ENCODE peak calls at places on chromosomes 11 and 22, in four cellular contexts. S, T, W and A are unnamed samples.

GRCh38 chr11:27694992-27695391 is 5.3 kb downstream of the BDNF start:
- DNase-seq in T (no peak), W (peak; percentile 14), S (no peak), A (no peak)

GRCh38 chr11:10696797-10697620 is 3.5 kb upstream of the IRAG1 start:
- DNase-seq in S (no peak), T (no peak), W (no peak), A (no peak)

GRCh38 chr11:119011476-119011875 is 6.7 kb downstream of the RPS25 start:
- DNase-seq in S (no peak), T (no peak), W (no peak), A (no peak)

GRCh38 chr11:102476812-102477211 is 24.2 kb upstream of the TMEM123 start:
- DNase-seq in W (no peak), T (no peak), S (no peak), A (peak; percentile 50)

GRCh38 chr22:29217827-29218757 is 12.4 kb downstream of the EMID1 start:
- DNase-seq in S (peak; percentile 13), T (no peak), W (peak; percentile 25), A (no peak)

GRCh38 chr11:83681944-83682644 is 395.9 kb upstream of the CCDC90B start:
- DNase-seq in S (no peak), T (no peak), W (no peak), A (no peak)

GRCh38 chr11:117851091-117851490 is 25.4 kb downstream of the FXYD6 start:
- DNase-seq in W (no peak), S (no peak), T (no peak), A (no peak)

GRCh38 chr22:47089796-47090460 is 327.5 kb downstream of the TBC1D22A start:
- DNase-seq in T (no peak), W (no peak), S (no peak), A (no peak)

GRCh38 chr11:86219291-86220193 is 25.0 kb upstream of the EED start:
- DNase-seq in S (no peak), W (no peak), T (no peak), A (no peak)

GRCh38 chr11:128488471-128488870 is 98.9 kb downstream of the ETS1 start:
- DNase-seq in W (no peak), T (no peak), S (no peak), A (no peak)

GRCh38 chr11:113998574-113998973 is 23.7 kb downstream of the HTR3A start:
- DNase-seq in T (no peak), W (no peak), S (no peak), A (no peak)

GRCh38 chr22:27197618-27198017 is 540.2 kb downstream of the MIAT start:
- DNase-seq in S (no peak), W (no peak), T (no peak), A (no peak)

GRCh38 chr22:27667121-27667843 is 134.3 kb downstream of the MN1 start:
- DNase-seq in S (no peak), T (no peak), W (no peak), A (no peak)

GRCh38 chr11:128891410-128891861 is 280 bp downstream of the KCNJ5 start:
- DNase-seq in T (no peak), W (no peak), S (no peak), A (no peak)

GRCh38 chr22:38505595-38506117 is 455 bp downstream of the DDX17 start:
- DNase-seq in T (no peak), W (peak; percentile 75), S (peak; percentile 47), A (peak; percentile 74)

GRCh38 chr11:116062526-116063171 is 558.4 kb upstream of the CADM1 start:
- DNase-seq in W (peak; percentile 55), S (no peak), T (no peak), A (peak; percentile 18)

GRCh38 chr11:17991799-17992433 is 20.9 kb downstream of the SERGEF start:
- DNase-seq in S (peak; percentile 35), W (peak; percentile 66), T (no peak), A (no peak)

GRCh38 chr11:130234315-130234714 is 74.7 kb downstream of the ST14 start:
- DNase-seq in S (no peak), W (no peak), T (no peak), A (no peak)

GRCh38 chr11:94938399-94939055 is 34.8 kb downstream of the CWC15 start:
- DNase-seq in S (no peak), W (peak; percentile 24), T (no peak), A (peak; percentile 32)
- TF ChIP-seq POLR2AphosphoS5 in S (no peak), W (no peak), T (peak; percentile 34), A (no peak)

GRCh38 chr11:122097419-122098001 is 18.5 kb downstream of the BLID start:
- DNase-seq in W (peak; percentile 32), T (no peak), S (no peak), A (no peak)
- TF ChIP-seq POLR2AphosphoS5 in W (peak; percentile 8), T (no peak), S (no peak), A (no peak)

GRCh38 chr22:21699643-21700042 is 33.8 kb downstream of the PPIL2 start:
- DNase-seq in T (no peak), S (no peak), W (no peak), A (no peak)

GRCh38 chr22:21701384-21701971 is 34.1 kb downstream of the YPEL1 start:
- DNase-seq in W (no peak), T (no peak), S (no peak), A (no peak)

GRCh38 chr22:21702094-21702493 is 33.5 kb downstream of the YPEL1 start:
- DNase-seq in W (no peak), T (no peak), S (no peak), A (no peak)

GRCh38 chr22:21698430-21699329 is 32.9 kb downstream of the PPIL2 start:
- DNase-seq in S (no peak), T (no peak), W (no peak), A (no peak)

GRCh38 chr22:21700822-21701221 is 34.8 kb downstream of the YPEL1 start:
- DNase-seq in W (no peak), T (no peak), S (no peak), A (no peak)
- TF ChIP-seq POLR2AphosphoS5 in W (no peak), T (no peak), S (no peak), A (no peak)

GRCh38 chr22:30778261-30778660 is 83.6 kb downstream of the OSBP2 start:
- DNase-seq in T (no peak), S (no peak), W (no peak), A (no peak)
- TF ChIP-seq POLR2AphosphoS5 in T (no peak), S (no peak), W (no peak), A (no peak)

DNA sequence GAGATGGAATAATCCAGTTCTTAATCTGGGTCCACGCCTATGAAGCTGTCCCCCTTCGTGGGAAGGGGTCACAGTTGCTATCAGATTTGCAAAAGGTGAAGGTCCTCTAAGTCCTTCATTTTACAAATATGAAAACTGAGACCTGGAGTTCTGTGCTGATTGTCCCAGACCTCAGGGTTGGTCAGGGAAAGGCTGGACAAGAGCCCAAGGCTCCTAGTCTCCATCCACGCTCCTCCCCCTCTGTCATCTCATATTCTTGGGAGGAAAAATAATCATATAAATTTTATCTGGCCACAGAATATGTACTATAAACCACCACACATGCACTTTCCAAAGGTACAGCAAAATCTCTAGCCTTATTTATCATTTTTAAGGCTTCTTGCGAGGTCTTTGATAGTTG is 5.5 kb downstream of the PACSIN2 start:
- DNase-seq in W (no peak), S (no peak), T (no peak), A (no peak)
- TF ChIP-seq POLR2AphosphoS5 in W (no peak), S (no peak), T (no peak), A (no peak)

GRCh38 chr11:70384486-70385152 is 13.7 kb upstream of the CTTN start:
- DNase-seq in W (peak; percentile 41), S (no peak), T (no peak), A (no peak)
- TF ChIP-seq POLR2AphosphoS5 in W (no peak), S (no peak), T (no peak), A (no peak)

DNA sequence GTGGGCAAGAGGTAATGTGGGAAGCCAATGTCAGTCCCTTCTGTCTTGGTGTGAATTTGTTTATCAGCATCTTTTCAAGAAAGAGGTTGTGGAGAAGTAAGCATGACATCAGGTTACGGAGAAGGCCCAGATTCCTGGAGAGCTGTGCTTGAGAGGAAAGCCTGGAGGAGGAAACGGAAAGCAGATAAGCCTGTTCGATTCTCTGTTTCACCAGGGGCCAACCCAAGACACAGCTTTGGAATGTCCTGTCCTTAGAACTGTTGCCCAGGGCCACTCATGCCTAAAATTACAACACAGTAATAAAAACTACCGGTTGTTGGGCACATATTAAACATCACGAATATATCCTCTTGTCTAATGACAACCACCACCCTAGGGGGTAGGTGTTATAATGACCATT is 148.5 kb downstream of the NAV2 start:
- DNase-seq in T (no peak), W (no peak), S (no peak), A (no peak)
- TF ChIP-seq POLR2AphosphoS5 in T (no peak), W (no peak), S (no peak), A (no peak)